ENCODE peak calls at places on chromosomes 11 and 22, in five cellular contexts. J is HFFc6, W is GM12865, I is tibial artery, U is type B pancreatic cell. N is an unnamed sample.

GRCh38 chr11:134126197-134126822 is 57.4 kb downstream of the JAM3 start:
- DNase-seq in J (peak; percentile 97), I (no peak), W (no peak), U (no peak), N (no peak)

GRCh38 chr22:50444663-50445062 is 30.2 kb downstream of the SBF1 start:
- DNase-seq in J (peak; percentile 73), I (no peak), U (no peak), W (no peak), N (no peak)

GRCh38 chr11:2824851-2825250 is 60.7 kb downstream of the CDKN1C start:
- DNase-seq in U (no peak), J (no peak), W (no peak), I (peak; percentile 82), N (no peak)

GRCh38 chr11:30914143-30914762 is 328.1 kb upstream of the MPPED2 start:
- DNase-seq in J (peak; percentile 49), W (peak; percentile 48), U (peak; percentile 81), I (peak; percentile 67), N (peak; percentile 15)

GRCh38 chr11:5107285-5107684 is 30.9 kb downstream of the OR52A5 start:
- DNase-seq in J (no peak), W (no peak), I (no peak), U (no peak), N (no peak)

GRCh38 chr11:14320020-14320419 is 39.0 kb downstream of the RRAS2 start:
- DNase-seq in U (no peak), J (peak; percentile 15), W (peak; percentile 87), I (no peak), N (no peak)

GRCh38 chr11:121450424-121450823 is 1.7 kb upstream of the SORL1 start:
- DNase-seq in W (no peak), U (no peak), I (no peak), J (no peak), N (no peak)

GRCh38 chr22:33477131-33478111 is 419.2 kb upstream of the SYN3 start:
- DNase-seq in J (no peak), U (no peak), W (peak; percentile 33), I (no peak), N (no peak)

GRCh38 chr22:50294319-50294656 is 13.2 kb downstream of the PLXNB2 start:
- DNase-seq in W (no peak), U (no peak), J (no peak), I (no peak), N (no peak)

GRCh38 chr11:83818349-83818748 is 532.2 kb upstream of the CCDC90B start:
- DNase-seq in W (no peak), J (peak; percentile 24), U (no peak), I (no peak), N (no peak)

GRCh38 chr22:43433904-43434600 is 22.2 kb downstream of the MPPED1 start:
- DNase-seq in U (no peak), I (peak; percentile 17), W (no peak), J (no peak), N (no peak)

GRCh38 chr11:125429174-125429707 is 66.8 kb downstream of the FEZ1 start:
- DNase-seq in J (peak; percentile 26), I (no peak), W (peak; percentile 69), U (no peak), N (peak; percentile 84)

GRCh38 chr11:3947084-3947483 is 91.6 kb downstream of the STIM1 start:
- DNase-seq in U (no peak), I (no peak), W (peak; percentile 86), J (peak; percentile 2), N (no peak)

GRCh38 chr11:73716153-73717056 is 44.5 kb downstream of the RAB6A start:
- DNase-seq in W (no peak), J (no peak), U (no peak), I (no peak), N (no peak)

GRCh38 chr11:33443684-33444083 is 186.5 kb downstream of the HIPK3 start:
- DNase-seq in J (no peak), I (no peak), U (no peak), W (no peak), N (no peak)

GRCh38 chr11:46001427-46002049 is 79.1 kb downstream of the LARGE2 start:
- DNase-seq in I (no peak), U (no peak), W (no peak), J (peak; percentile 53), N (no peak)

GRCh38 chr11:66877585-66877984 is 20.7 kb downstream of the LRFN4 start:
- DNase-seq in I (no peak), U (no peak), J (no peak), W (no peak), N (no peak)

GRCh38 chr22:22076361-22076760 is 93.8 kb upstream of the TOP3B start:
- DNase-seq in W (no peak), I (no peak), J (no peak), U (no peak), N (no peak)

GRCh38 chr11:12185914-12186313 is 75.5 kb downstream of the MICAL2 start:
- DNase-seq in U (no peak), W (no peak), I (peak; percentile 82), J (no peak), N (no peak)

GRCh38 chr11:134407321-134407828 is 4.7 kb downstream of the B3GAT1 start:
- DNase-seq in U (no peak), I (no peak), J (no peak), W (no peak), N (no peak)

GRCh38 chr11:103714246-103714645 is 322.2 kb upstream of the DDI1 start:
- DNase-seq in U (no peak), J (no peak), W (no peak), I (no peak), N (no peak)

GRCh38 chr11:82988936-82989627 is 82.6 kb downstream of the RAB30 start:
- DNase-seq in I (no peak), J (no peak), U (no peak), W (no peak), N (no peak)

GRCh38 chr11:101127348-101127698 is 2.3 kb downstream of the PGR start:
- DNase-seq in J (no peak), U (peak; percentile 66), W (no peak), I (peak; percentile 67), N (peak; percentile 31)

GRCh38 chr11:64591257-64592233 is 525 bp downstream of the SLC22A12 start:
- DNase-seq in I (peak; percentile 54), W (no peak), U (no peak), J (no peak), N (no peak)

GRCh38 chr22:19868773-19869471 is 14.2 kb upstream of the GNB1L start:
- DNase-seq in I (peak; percentile 62), J (no peak), U (peak; percentile 53), W (no peak), N (no peak)

GRCh38 chr11:65871811-65872548 is 620 bp downstream of the EFEMP2 start:
- DNase-seq in I (peak; percentile 77), U (no peak), W (no peak), J (peak; percentile 26), N (no peak)

GRCh38 chr22:46105494-46106278 is 44.6 kb upstream of the PPARA start:
- DNase-seq in I (peak; percentile 83), U (no peak), J (peak; percentile 70), W (no peak), N (no peak)

GRCh38 chr22:32473388-32473952 is 1.1 kb upstream of the FBXO7 start:
- DNase-seq in I (no peak), W (peak; percentile 80), J (peak; percentile 66), U (no peak), N (peak; percentile 66)

GRCh38 chr22:42365337-42365865 is 66.8 kb downstream of the NFAM1 start:
- DNase-seq in I (no peak), U (no peak), W (no peak), J (no peak), N (no peak)

GRCh38 chr11:117099681-117100080 is 1.5 kb upstream of the SIK3 start:
- DNase-seq in J (no peak), U (no peak), I (no peak), W (no peak), N (no peak)

GRCh38 chr11:41984023-41984422 is 524.6 kb upstream of the LRRC4C start:
- DNase-seq in W (no peak), I (no peak), U (no peak), J (no peak), N (no peak)
- TF ChIP-seq CTCF in W (no peak), I (no peak), U (no peak), J (no peak), N (no peak)

DNA sequence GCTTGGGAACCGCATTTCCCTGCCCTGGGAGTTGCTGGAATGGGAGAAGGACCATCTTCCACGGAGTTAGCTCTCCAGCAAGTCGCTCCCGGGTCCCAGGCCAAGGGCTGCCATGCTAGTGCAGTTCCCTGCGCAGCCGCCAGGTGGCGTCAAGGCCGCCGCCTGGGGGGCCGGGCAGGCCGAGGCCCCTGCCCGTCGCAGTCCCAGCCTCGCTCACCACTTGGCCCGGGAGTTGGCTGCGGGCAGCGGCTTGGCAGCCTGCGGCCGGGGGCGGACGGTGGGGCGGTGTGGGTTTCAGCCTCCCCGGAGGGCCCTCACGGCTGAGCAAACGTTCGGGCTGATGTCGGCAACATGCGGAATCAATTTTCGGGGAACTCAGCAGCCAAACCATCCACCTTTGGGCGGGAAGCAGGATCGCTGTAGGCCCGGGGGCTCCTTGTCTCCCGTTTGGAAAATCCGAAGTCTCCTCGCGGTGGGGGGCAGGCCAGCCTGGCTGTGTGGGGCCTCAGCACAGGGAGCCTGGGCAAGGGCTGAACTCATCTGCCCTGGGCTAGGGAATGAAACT is 415.1 kb downstream of the SOX6 start:
- DNase-seq in U (no peak), I (no peak), J (peak; percentile 2), W (peak; percentile 47), N (peak; percentile 79)
- TF ChIP-seq CTCF in U (peak; percentile 83), I (peak; percentile 84), J (peak; percentile 99), W (peak; percentile 96), N (peak; percentile 75)

GRCh38 chr11:10298342-10298741 is 4.3 kb upstream of the SBF2 start:
- DNase-seq in U (no peak), J (peak; percentile 93), I (no peak), W (peak; percentile 92), N (peak; percentile 79)
- TF ChIP-seq CTCF in U (peak; percentile 50), J (peak; percentile 74), I (no peak), W (peak; percentile 40), N (no peak)

GRCh38 chr11:61567286-61568061 is 13.4 kb downstream of the SYT7 start:
- DNase-seq in U (peak; percentile 91), I (no peak), W (peak; percentile 77), J (peak; percentile 43), N (peak; percentile 89)
- TF ChIP-seq CTCF in U (peak; percentile 97), I (no peak), W (peak; percentile 30), J (peak; percentile 84), N (no peak)